ENCODE peak calls at places on chromosome 16, in nine cellular contexts. One of them, this sample, is unnamed.

GRCh38 chr16:7025616-7026190 is 306.9 kb upstream of the RBFOX1 start:
- DNase-seq in breast epithelium: peak; percentile 65
- DNase-seq in tibial nerve: peak; percentile 20
- DNase-seq in GM12878: no peak
- DNase-seq in suprapubic skin: peak; percentile 70
- DNase-seq in esophagus squamous epithelium: no peak
- DNase-seq in A549: peak; percentile 25
- DNase-seq in HCT116: no peak
- DNase-seq in endothelial cell of umbilical vein: no peak
- DNase-seq in this sample: peak; percentile 33

GRCh38 chr16:74774223-74775139 is at the start of gene FA2H:
- DNase-seq in breast epithelium: peak; percentile 87
- DNase-seq in tibial nerve: no peak
- DNase-seq in GM12878: no peak
- DNase-seq in suprapubic skin: peak; percentile 76
- DNase-seq in esophagus squamous epithelium: no peak
- DNase-seq in A549: peak; percentile 96
- DNase-seq in HCT116: peak; percentile 59
- DNase-seq in endothelial cell of umbilical vein: peak; percentile 27
- DNase-seq in this sample: peak; percentile 90

GRCh38 chr16:23678430-23679273 is at the start of gene PLK1:
- DNase-seq in breast epithelium: peak; percentile 72
- DNase-seq in tibial nerve: peak; percentile 41
- DNase-seq in GM12878: peak; percentile 37
- DNase-seq in suprapubic skin: peak; percentile 70
- DNase-seq in esophagus squamous epithelium: no peak
- DNase-seq in A549: peak; percentile 96
- DNase-seq in HCT116: peak; percentile 76
- DNase-seq in endothelial cell of umbilical vein: peak; percentile 84
- DNase-seq in this sample: peak; percentile 91

GRCh38 chr16:83915491-83915890 is 16.6 kb downstream of the MLYCD start:
- DNase-seq in breast epithelium: no peak
- DNase-seq in tibial nerve: no peak
- DNase-seq in GM12878: no peak
- DNase-seq in suprapubic skin: no peak
- DNase-seq in esophagus squamous epithelium: no peak
- DNase-seq in A549: no peak
- DNase-seq in HCT116: no peak
- DNase-seq in endothelial cell of umbilical vein: no peak
- DNase-seq in this sample: no peak

GRCh38 chr16:28915181-28915580 is 9.9 kb downstream of the RABEP2 start:
- DNase-seq in breast epithelium: no peak
- DNase-seq in tibial nerve: no peak
- DNase-seq in GM12878: no peak
- DNase-seq in suprapubic skin: no peak
- DNase-seq in esophagus squamous epithelium: no peak
- DNase-seq in A549: no peak
- DNase-seq in HCT116: no peak
- DNase-seq in endothelial cell of umbilical vein: peak; percentile 48
- DNase-seq in this sample: no peak

GRCh38 chr16:77068402-77068801 is 122.6 kb upstream of the MON1B start:
- DNase-seq in breast epithelium: no peak
- DNase-seq in tibial nerve: no peak
- DNase-seq in GM12878: no peak
- DNase-seq in suprapubic skin: no peak
- DNase-seq in esophagus squamous epithelium: no peak
- DNase-seq in A549: no peak
- DNase-seq in HCT116: no peak
- DNase-seq in endothelial cell of umbilical vein: no peak
- DNase-seq in this sample: no peak

GRCh38 chr16:2341456-2342447 is 1.2 kb upstream of the ABCA3 start:
- DNase-seq in breast epithelium: no peak
- DNase-seq in tibial nerve: no peak
- DNase-seq in GM12878: no peak
- DNase-seq in suprapubic skin: peak; percentile 77
- DNase-seq in esophagus squamous epithelium: no peak
- DNase-seq in A549: no peak
- DNase-seq in HCT116: no peak
- DNase-seq in endothelial cell of umbilical vein: no peak
- DNase-seq in this sample: peak; percentile 89

GRCh38 chr16:87468550-87468949 is 24.3 kb downstream of the ZCCHC14 start:
- DNase-seq in breast epithelium: no peak
- DNase-seq in tibial nerve: no peak
- DNase-seq in GM12878: no peak
- DNase-seq in suprapubic skin: no peak
- DNase-seq in esophagus squamous epithelium: no peak
- DNase-seq in A549: no peak
- DNase-seq in HCT116: no peak
- DNase-seq in endothelial cell of umbilical vein: no peak
- DNase-seq in this sample: no peak

GRCh38 chr16:56691885-56692284 is 9.6 kb downstream of the MT1X start:
- DNase-seq in breast epithelium: peak; percentile 79
- DNase-seq in tibial nerve: no peak
- DNase-seq in GM12878: no peak
- DNase-seq in suprapubic skin: peak; percentile 61
- DNase-seq in esophagus squamous epithelium: no peak
- DNase-seq in A549: peak; percentile 77
- DNase-seq in HCT116: peak; percentile 66
- DNase-seq in endothelial cell of umbilical vein: no peak
- DNase-seq in this sample: no peak

GRCh38 chr16:67641779-67642708 is 2.9 kb upstream of the CARMIL2 start:
- DNase-seq in breast epithelium: no peak
- DNase-seq in tibial nerve: no peak
- DNase-seq in GM12878: no peak
- DNase-seq in suprapubic skin: peak; percentile 67
- DNase-seq in esophagus squamous epithelium: no peak
- DNase-seq in A549: no peak
- DNase-seq in HCT116: no peak
- DNase-seq in endothelial cell of umbilical vein: peak; percentile 52
- DNase-seq in this sample: no peak

GRCh38 chr16:48421741-48422140 is 36.5 kb upstream of the SIAH1 start:
- DNase-seq in breast epithelium: no peak
- DNase-seq in tibial nerve: no peak
- DNase-seq in GM12878: no peak
- DNase-seq in suprapubic skin: no peak
- DNase-seq in esophagus squamous epithelium: no peak
- DNase-seq in A549: no peak
- DNase-seq in HCT116: no peak
- DNase-seq in endothelial cell of umbilical vein: no peak
- DNase-seq in this sample: no peak

GRCh38 chr16:85168732-85169256 is 56.5 kb upstream of the CIBAR2 start:
- DNase-seq in breast epithelium: no peak
- DNase-seq in tibial nerve: peak; percentile 60
- DNase-seq in GM12878: no peak
- DNase-seq in suprapubic skin: peak; percentile 86
- DNase-seq in esophagus squamous epithelium: no peak
- DNase-seq in A549: peak; percentile 60
- DNase-seq in HCT116: no peak
- DNase-seq in endothelial cell of umbilical vein: no peak
- DNase-seq in this sample: peak; percentile 93
- H3K4me3 ChIP-seq in breast epithelium: peak overlapping the region; percentile 39
- H3K4me3 ChIP-seq in tibial nerve: peak overlapping the region; percentile 19
- H3K4me3 ChIP-seq in GM12878: no peak overlapping the region
- H3K4me3 ChIP-seq in suprapubic skin: peak overlapping the region; percentile 47
- H3K4me3 ChIP-seq in esophagus squamous epithelium: peak overlapping the region; percentile 47
- H3K4me3 ChIP-seq in A549: peak overlapping the region; percentile 73
- H3K4me3 ChIP-seq in HCT116: peak overlapping the region; percentile 45
- H3K4me3 ChIP-seq in endothelial cell of umbilical vein: no peak overlapping the region
- H3K4me3 ChIP-seq in this sample: no peak overlapping the region

DNA sequence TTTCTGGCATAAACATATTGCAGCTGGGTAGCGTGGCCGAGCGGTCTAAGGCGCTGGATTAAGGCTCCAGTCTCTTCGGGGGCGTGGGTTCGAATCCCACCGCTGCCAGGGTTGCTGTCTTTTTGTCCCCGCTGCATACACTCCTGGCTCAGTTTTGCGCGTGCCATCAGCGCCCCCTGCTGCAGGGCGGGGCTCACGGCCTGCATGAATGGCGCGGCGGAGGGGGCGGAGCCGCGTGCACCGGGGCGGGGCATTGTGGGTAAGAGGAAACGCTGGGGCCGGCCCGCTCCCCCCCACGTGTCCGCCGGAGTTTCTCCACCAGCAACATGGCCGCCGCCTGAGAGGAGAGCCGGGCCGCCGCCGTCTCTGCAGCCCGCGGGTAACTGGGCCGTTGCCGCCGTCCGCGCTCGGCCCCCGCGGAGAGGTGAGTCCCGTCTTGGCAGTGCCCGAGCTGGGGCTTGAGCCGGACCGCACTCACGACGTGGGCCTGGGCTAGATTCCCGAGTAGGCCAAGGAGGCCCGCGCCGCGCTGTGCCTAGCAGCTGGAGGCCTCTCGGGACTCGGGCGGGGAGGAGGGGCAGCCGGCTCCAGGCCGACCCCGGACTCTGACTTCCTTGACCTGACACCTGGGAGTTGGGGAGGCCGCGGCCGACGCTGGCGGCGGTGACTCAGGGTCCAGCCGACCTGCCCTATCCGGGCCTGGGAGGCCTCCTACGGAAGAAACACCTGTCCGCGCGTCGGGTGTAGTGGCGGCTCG is at the start of gene POLR3E:
- DNase-seq in breast epithelium: peak; percentile 99
- DNase-seq in tibial nerve: peak; percentile 100
- DNase-seq in GM12878: no peak
- DNase-seq in suprapubic skin: peak; percentile 100
- DNase-seq in esophagus squamous epithelium: peak; percentile 89
- DNase-seq in A549: peak; percentile 93
- DNase-seq in HCT116: peak; percentile 93
- DNase-seq in endothelial cell of umbilical vein: peak; percentile 99
- DNase-seq in this sample: peak; percentile 100
- TF ChIP-seq POLR2A in breast epithelium: no peak
- TF ChIP-seq POLR2A in tibial nerve: no peak
- TF ChIP-seq POLR2A in GM12878: peak; percentile 90
- TF ChIP-seq POLR2A in suprapubic skin: peak; percentile 38
- TF ChIP-seq POLR2A in esophagus squamous epithelium: peak; percentile 32
- TF ChIP-seq POLR2A in A549: peak; percentile 44
- TF ChIP-seq POLR2A in HCT116: peak; percentile 53
- TF ChIP-seq POLR2A in endothelial cell of umbilical vein: peak; percentile 66
- TF ChIP-seq POLR2A in this sample: no peak

GRCh38 chr16:660132-660458 is 7.8 kb upstream of the RHOT2 start:
- DNase-seq in breast epithelium: no peak
- DNase-seq in tibial nerve: no peak
- DNase-seq in GM12878: no peak
- DNase-seq in suprapubic skin: no peak
- DNase-seq in esophagus squamous epithelium: no peak
- DNase-seq in A549: no peak
- DNase-seq in HCT116: no peak
- DNase-seq in endothelial cell of umbilical vein: no peak
- DNase-seq in this sample: no peak

GRCh38 chr16:657487-657886 is 8.3 kb downstream of the WDR90 start:
- DNase-seq in breast epithelium: no peak
- DNase-seq in tibial nerve: no peak
- DNase-seq in GM12878: no peak
- DNase-seq in suprapubic skin: no peak
- DNase-seq in esophagus squamous epithelium: no peak
- DNase-seq in A549: no peak
- DNase-seq in HCT116: no peak
- DNase-seq in endothelial cell of umbilical vein: no peak
- DNase-seq in this sample: no peak

GRCh38 chr16:659618-660017 is 8.3 kb upstream of the RHOT2 start:
- DNase-seq in breast epithelium: no peak
- DNase-seq in tibial nerve: no peak
- DNase-seq in GM12878: no peak
- DNase-seq in suprapubic skin: no peak
- DNase-seq in esophagus squamous epithelium: no peak
- DNase-seq in A549: no peak
- DNase-seq in HCT116: no peak
- DNase-seq in endothelial cell of umbilical vein: no peak
- DNase-seq in this sample: no peak

GRCh38 chr16:660459-661183 is 7.3 kb upstream of the RHOT2 start:
- DNase-seq in breast epithelium: peak; percentile 78
- DNase-seq in tibial nerve: peak; percentile 87
- DNase-seq in GM12878: peak; percentile 37
- DNase-seq in suprapubic skin: peak; percentile 93
- DNase-seq in esophagus squamous epithelium: no peak
- DNase-seq in A549: peak; percentile 70
- DNase-seq in HCT116: peak; percentile 53
- DNase-seq in endothelial cell of umbilical vein: peak; percentile 88
- DNase-seq in this sample: peak; percentile 68

DNA sequence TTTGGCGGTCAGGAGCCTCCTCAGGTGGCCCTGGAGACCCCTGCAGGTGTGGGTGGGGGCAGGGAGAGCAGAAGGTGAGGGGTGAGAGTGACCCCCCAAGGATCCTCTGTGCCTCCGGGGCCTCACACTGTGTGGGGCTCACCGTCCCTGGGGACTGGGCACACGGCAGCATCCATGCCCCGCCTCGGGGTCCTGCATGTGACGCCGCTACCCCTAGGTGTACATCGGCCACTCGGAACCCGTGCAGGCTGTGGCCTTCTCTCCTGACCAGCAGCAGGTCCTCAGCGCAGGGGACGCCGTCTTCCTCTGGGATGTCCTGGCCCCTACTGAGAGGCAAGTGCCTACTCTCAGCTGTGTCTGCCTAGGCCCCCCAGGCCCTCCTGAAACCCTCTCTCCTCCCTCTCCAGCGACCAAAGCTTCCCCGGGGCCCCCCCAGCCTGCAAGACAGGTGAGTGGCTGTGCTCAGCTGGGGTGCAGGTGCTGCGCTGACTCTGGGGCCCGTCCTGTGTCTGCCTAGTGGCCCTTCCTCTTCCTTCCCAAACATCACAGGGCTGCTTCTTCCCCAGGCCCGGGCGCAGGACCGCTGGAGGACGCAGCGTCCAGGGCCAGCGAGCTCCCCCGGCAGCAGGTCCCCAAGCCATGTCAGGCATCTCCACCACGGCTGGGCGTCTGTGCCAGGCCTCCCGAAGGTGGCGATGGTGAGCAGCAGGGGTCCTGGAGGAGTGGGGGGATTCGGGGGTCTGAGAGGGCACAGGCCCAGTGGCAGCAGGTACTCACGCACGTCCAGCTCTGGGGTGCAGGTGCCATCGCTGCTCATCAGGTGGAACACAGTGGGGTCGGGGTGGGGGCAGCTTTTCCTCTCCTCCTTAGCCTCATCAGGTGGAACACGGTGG is 9.0 kb upstream of the RHOT2 start:
- DNase-seq in breast epithelium: no peak
- DNase-seq in tibial nerve: no peak
- DNase-seq in GM12878: no peak
- DNase-seq in suprapubic skin: no peak
- DNase-seq in esophagus squamous epithelium: no peak
- DNase-seq in A549: no peak
- DNase-seq in HCT116: no peak
- DNase-seq in endothelial cell of umbilical vein: no peak
- DNase-seq in this sample: no peak
- TF ChIP-seq CTCF in breast epithelium: no peak
- TF ChIP-seq CTCF in tibial nerve: no peak
- TF ChIP-seq CTCF in GM12878: no peak
- TF ChIP-seq CTCF in suprapubic skin: no peak
- TF ChIP-seq CTCF in esophagus squamous epithelium: no peak
- TF ChIP-seq CTCF in A549: no peak
- TF ChIP-seq CTCF in HCT116: no peak
- TF ChIP-seq CTCF in endothelial cell of umbilical vein: peak; percentile 24
- TF ChIP-seq CTCF in this sample: no peak

DNA sequence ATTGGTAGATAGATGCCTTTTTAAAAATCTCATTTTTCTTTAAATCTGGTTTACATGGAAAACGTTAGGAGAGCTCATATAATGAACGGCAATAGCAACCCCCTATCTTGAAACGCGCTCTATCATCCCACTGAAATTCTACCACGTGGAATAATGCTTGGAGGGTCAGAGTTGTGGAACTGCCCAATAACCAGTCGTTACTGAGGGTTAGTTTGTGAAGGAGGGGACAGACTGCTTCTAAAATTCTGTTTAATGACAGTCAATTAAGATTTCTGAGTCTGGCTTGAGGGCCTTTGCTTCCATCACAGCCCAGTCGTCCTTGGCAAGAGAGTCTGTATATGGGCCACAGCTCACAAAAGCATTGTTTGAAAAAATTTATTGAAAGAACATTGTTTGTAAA is 482 bp downstream of the IRF8 start:
- DNase-seq in breast epithelium: no peak
- DNase-seq in tibial nerve: no peak
- DNase-seq in GM12878: no peak
- DNase-seq in suprapubic skin: no peak
- DNase-seq in esophagus squamous epithelium: no peak
- DNase-seq in A549: no peak
- DNase-seq in HCT116: no peak
- DNase-seq in endothelial cell of umbilical vein: no peak
- DNase-seq in this sample: no peak
- H3K4me3 ChIP-seq in breast epithelium: peak overlapping the region; percentile 50
- H3K4me3 ChIP-seq in tibial nerve: peak overlapping the region; percentile 38
- H3K4me3 ChIP-seq in GM12878: peak overlapping the region; percentile 99
- H3K4me3 ChIP-seq in suprapubic skin: peak overlapping the region; percentile 54
- H3K4me3 ChIP-seq in esophagus squamous epithelium: peak overlapping the region; percentile 80
- H3K4me3 ChIP-seq in A549: peak overlapping the region; percentile 41
- H3K4me3 ChIP-seq in HCT116: no peak overlapping the region
- H3K4me3 ChIP-seq in endothelial cell of umbilical vein: peak overlapping the region; percentile 44
- H3K4me3 ChIP-seq in this sample: no peak overlapping the region